ENCODE peak calls at places on chromosomes 16 and 17, in ten cellular contexts. One of them, this sample, is unnamed.
A peak's percentile ranks its signal among the peaks of the same experiment; 100 is the strongest.

GRCh38 chr17:68457168-68457538 is at the start of gene WIPI1:
- DNase-seq in heart left ventricle: no peak
- DNase-seq in adrenal gland: peak; percentile 73
- DNase-seq in heart right ventricle: no peak
- DNase-seq in sigmoid colon: peak; percentile 82
- DNase-seq in Peyer's patch: peak; percentile 74
- DNase-seq in colonic mucosa: peak; percentile 65
- DNase-seq in fibroblast of lung: no peak
- DNase-seq in PC-9: no peak
- DNase-seq in GM23338: no peak
- DNase-seq in this sample: no peak

GRCh38 chr17:1047886-1048470 is 51.0 kb downstream of the TIMM22 start:
- DNase-seq in heart left ventricle: peak; percentile 28
- DNase-seq in adrenal gland: no peak
- DNase-seq in heart right ventricle: peak; percentile 14
- DNase-seq in sigmoid colon: no peak
- DNase-seq in Peyer's patch: no peak
- DNase-seq in colonic mucosa: no peak
- DNase-seq in fibroblast of lung: no peak
- DNase-seq in PC-9: no peak
- DNase-seq in GM23338: no peak
- DNase-seq in this sample: no peak

GRCh38 chr16:24980077-24980793 is 34.9 kb downstream of the ARHGAP17 start:
- DNase-seq in heart left ventricle: no peak
- DNase-seq in adrenal gland: no peak
- DNase-seq in heart right ventricle: no peak
- DNase-seq in sigmoid colon: no peak
- DNase-seq in Peyer's patch: no peak
- DNase-seq in colonic mucosa: no peak
- DNase-seq in fibroblast of lung: peak; percentile 37
- DNase-seq in PC-9: peak; percentile 78
- DNase-seq in GM23338: no peak
- DNase-seq in this sample: no peak

GRCh38 chr17:58281511-58282011 is 826 bp upstream of the MPO start:
- DNase-seq in heart left ventricle: no peak
- DNase-seq in adrenal gland: no peak
- DNase-seq in heart right ventricle: no peak
- DNase-seq in sigmoid colon: no peak
- DNase-seq in Peyer's patch: no peak
- DNase-seq in colonic mucosa: no peak
- DNase-seq in fibroblast of lung: no peak
- DNase-seq in PC-9: no peak
- DNase-seq in GM23338: peak; percentile 19
- DNase-seq in this sample: no peak

GRCh38 chr16:4192206-4192605 is 49.7 kb downstream of the SRL start:
- DNase-seq in heart left ventricle: no peak
- DNase-seq in adrenal gland: no peak
- DNase-seq in heart right ventricle: no peak
- DNase-seq in sigmoid colon: no peak
- DNase-seq in Peyer's patch: no peak
- DNase-seq in colonic mucosa: no peak
- DNase-seq in fibroblast of lung: no peak
- DNase-seq in PC-9: no peak
- DNase-seq in GM23338: no peak
- DNase-seq in this sample: no peak

GRCh38 chr17:20970329-20970728 is 72.5 kb downstream of the USP22 start:
- DNase-seq in heart left ventricle: no peak
- DNase-seq in adrenal gland: no peak
- DNase-seq in heart right ventricle: no peak
- DNase-seq in sigmoid colon: no peak
- DNase-seq in Peyer's patch: no peak
- DNase-seq in colonic mucosa: no peak
- DNase-seq in fibroblast of lung: no peak
- DNase-seq in PC-9: no peak
- DNase-seq in GM23338: no peak
- DNase-seq in this sample: no peak

GRCh38 chr17:66191607-66192377 is at the start of gene CEP112:
- DNase-seq in heart left ventricle: peak; percentile 81
- DNase-seq in adrenal gland: peak; percentile 64
- DNase-seq in heart right ventricle: peak; percentile 84
- DNase-seq in sigmoid colon: peak; percentile 78
- DNase-seq in Peyer's patch: peak; percentile 92
- DNase-seq in colonic mucosa: peak; percentile 77
- DNase-seq in fibroblast of lung: peak; percentile 72
- DNase-seq in PC-9: no peak
- DNase-seq in GM23338: peak; percentile 96
- DNase-seq in this sample: no peak

GRCh38 chr16:20311548-20311947 is 15.8 kb downstream of the GP2 start:
- DNase-seq in heart left ventricle: no peak
- DNase-seq in adrenal gland: no peak
- DNase-seq in heart right ventricle: no peak
- DNase-seq in sigmoid colon: no peak
- DNase-seq in Peyer's patch: no peak
- DNase-seq in colonic mucosa: no peak
- DNase-seq in fibroblast of lung: no peak
- DNase-seq in PC-9: no peak
- DNase-seq in GM23338: no peak
- DNase-seq in this sample: no peak

GRCh38 chr17:77740481-77740880 is 218.0 kb upstream of the TNRC6C start:
- DNase-seq in heart left ventricle: no peak
- DNase-seq in adrenal gland: no peak
- DNase-seq in heart right ventricle: no peak
- DNase-seq in sigmoid colon: no peak
- DNase-seq in Peyer's patch: no peak
- DNase-seq in colonic mucosa: no peak
- DNase-seq in fibroblast of lung: no peak
- DNase-seq in PC-9: no peak
- DNase-seq in GM23338: no peak
- DNase-seq in this sample: no peak

DNA sequence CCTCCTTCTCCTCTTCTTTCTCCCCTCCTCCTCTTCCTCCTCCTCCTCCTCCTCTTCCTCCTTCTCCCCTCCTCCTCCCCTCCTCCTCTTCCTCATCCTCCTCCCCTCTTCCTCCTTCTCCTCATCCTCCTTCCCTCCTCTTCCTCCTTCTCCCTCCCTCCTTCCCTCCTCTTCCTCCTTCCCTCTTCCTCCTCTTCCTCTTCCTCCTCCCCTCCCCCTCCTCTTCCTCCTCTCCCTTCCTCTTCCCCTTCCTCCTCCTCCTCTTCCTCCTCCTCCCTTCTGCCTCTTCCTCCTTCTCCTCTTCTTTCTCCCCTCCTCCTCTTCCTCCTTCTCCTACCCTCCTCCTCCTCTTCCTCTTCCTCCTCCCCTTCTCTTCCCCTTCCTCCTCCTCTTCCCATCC is 5.1 kb upstream of the PITPNM3 start:
- DNase-seq in heart left ventricle: no peak
- DNase-seq in adrenal gland: no peak
- DNase-seq in heart right ventricle: no peak
- DNase-seq in sigmoid colon: no peak
- DNase-seq in Peyer's patch: no peak
- DNase-seq in colonic mucosa: no peak
- DNase-seq in fibroblast of lung: no peak
- DNase-seq in PC-9: no peak
- DNase-seq in GM23338: no peak
- DNase-seq in this sample: no peak
- H3K4me3 ChIP-seq in heart left ventricle: no peak overlapping the region
- H3K4me3 ChIP-seq in adrenal gland: no peak overlapping the region
- H3K4me3 ChIP-seq in heart right ventricle: no peak overlapping the region
- H3K4me3 ChIP-seq in sigmoid colon: no peak overlapping the region
- H3K4me3 ChIP-seq in Peyer's patch: no peak overlapping the region
- H3K4me3 ChIP-seq in colonic mucosa: no peak overlapping the region
- H3K4me3 ChIP-seq in fibroblast of lung: no peak overlapping the region
- H3K4me3 ChIP-seq in PC-9: no peak overlapping the region
- H3K4me3 ChIP-seq in GM23338: no peak overlapping the region
- H3K4me3 ChIP-seq in this sample: no peak overlapping the region

GRCh38 chr16:85288869-85289660 is 176.8 kb upstream of the CIBAR2 start:
- DNase-seq in heart left ventricle: no peak
- DNase-seq in adrenal gland: no peak
- DNase-seq in heart right ventricle: no peak
- DNase-seq in sigmoid colon: no peak
- DNase-seq in Peyer's patch: no peak
- DNase-seq in colonic mucosa: no peak
- DNase-seq in fibroblast of lung: no peak
- DNase-seq in PC-9: no peak
- DNase-seq in GM23338: no peak
- DNase-seq in this sample: no peak
- H3K27ac ChIP-seq in heart left ventricle: no peak overlapping the region
- H3K27ac ChIP-seq in adrenal gland: peak overlapping the region; percentile 94
- H3K27ac ChIP-seq in heart right ventricle: no peak overlapping the region
- H3K27ac ChIP-seq in sigmoid colon: no peak overlapping the region
- H3K27ac ChIP-seq in Peyer's patch: no peak overlapping the region
- H3K27ac ChIP-seq in colonic mucosa: no peak overlapping the region
- H3K27ac ChIP-seq in fibroblast of lung: no peak overlapping the region
- H3K27ac ChIP-seq in PC-9: no peak overlapping the region
- H3K27ac ChIP-seq in GM23338: no peak overlapping the region
- H3K27ac ChIP-seq in this sample: no peak overlapping the region

GRCh38 chr16:11356573-11357331 is 11.5 kb downstream of the RMI2 start:
- DNase-seq in heart left ventricle: peak; percentile 69
- DNase-seq in adrenal gland: no peak
- DNase-seq in heart right ventricle: peak; percentile 72
- DNase-seq in sigmoid colon: peak; percentile 82
- DNase-seq in Peyer's patch: peak; percentile 88
- DNase-seq in colonic mucosa: peak; percentile 78
- DNase-seq in fibroblast of lung: peak; percentile 43
- DNase-seq in PC-9: no peak
- DNase-seq in GM23338: peak; percentile 91
- DNase-seq in this sample: no peak
- TF ChIP-seq CTCF in heart left ventricle: peak; percentile 51
- TF ChIP-seq CTCF in adrenal gland: peak; percentile 60
- TF ChIP-seq CTCF in heart right ventricle: peak; percentile 47
- TF ChIP-seq CTCF in sigmoid colon: peak; percentile 51
- TF ChIP-seq CTCF in Peyer's patch: peak; percentile 68
- TF ChIP-seq CTCF in colonic mucosa: peak; percentile 52
- TF ChIP-seq CTCF in fibroblast of lung: peak; percentile 63
- TF ChIP-seq CTCF in PC-9: peak; percentile 49
- TF ChIP-seq CTCF in GM23338: peak; percentile 85
- TF ChIP-seq CTCF in this sample: peak; percentile 79

GRCh38 chr16:69763557-69763942 is 1.4 kb downstream of the WWP2 start:
- DNase-seq in heart left ventricle: no peak
- DNase-seq in adrenal gland: peak; percentile 64
- DNase-seq in heart right ventricle: no peak
- DNase-seq in sigmoid colon: no peak
- DNase-seq in Peyer's patch: no peak
- DNase-seq in colonic mucosa: no peak
- DNase-seq in fibroblast of lung: no peak
- DNase-seq in PC-9: no peak
- DNase-seq in GM23338: no peak
- DNase-seq in this sample: no peak
- H3K4me3 ChIP-seq in heart left ventricle: peak overlapping the region; percentile 99
- H3K4me3 ChIP-seq in adrenal gland: no peak overlapping the region
- H3K4me3 ChIP-seq in heart right ventricle: no peak overlapping the region
- H3K4me3 ChIP-seq in sigmoid colon: no peak overlapping the region
- H3K4me3 ChIP-seq in Peyer's patch: peak overlapping the region; percentile 92
- H3K4me3 ChIP-seq in colonic mucosa: peak overlapping the region; percentile 91
- H3K4me3 ChIP-seq in fibroblast of lung: peak overlapping the region; percentile 95
- H3K4me3 ChIP-seq in PC-9: peak overlapping the region; percentile 99
- H3K4me3 ChIP-seq in GM23338: peak overlapping the region; percentile 89
- H3K4me3 ChIP-seq in this sample: no peak overlapping the region

GRCh38 chr16:89588413-89589109 is 13.0 kb downstream of the CPNE7 start:
- DNase-seq in heart left ventricle: no peak
- DNase-seq in adrenal gland: no peak
- DNase-seq in heart right ventricle: no peak
- DNase-seq in sigmoid colon: no peak
- DNase-seq in Peyer's patch: no peak
- DNase-seq in colonic mucosa: no peak
- DNase-seq in fibroblast of lung: no peak
- DNase-seq in PC-9: no peak
- DNase-seq in GM23338: no peak
- DNase-seq in this sample: no peak

GRCh38 chr16:89584768-89585549 is 9.4 kb downstream of the CPNE7 start:
- DNase-seq in heart left ventricle: no peak
- DNase-seq in adrenal gland: no peak
- DNase-seq in heart right ventricle: no peak
- DNase-seq in sigmoid colon: no peak
- DNase-seq in Peyer's patch: no peak
- DNase-seq in colonic mucosa: no peak
- DNase-seq in fibroblast of lung: peak; percentile 60
- DNase-seq in PC-9: no peak
- DNase-seq in GM23338: no peak
- DNase-seq in this sample: no peak

GRCh38 chr16:89583895-89584644 is 8.5 kb downstream of the CPNE7 start:
- DNase-seq in heart left ventricle: no peak
- DNase-seq in adrenal gland: no peak
- DNase-seq in heart right ventricle: no peak
- DNase-seq in sigmoid colon: no peak
- DNase-seq in Peyer's patch: no peak
- DNase-seq in colonic mucosa: no peak
- DNase-seq in fibroblast of lung: no peak
- DNase-seq in PC-9: no peak
- DNase-seq in GM23338: no peak
- DNase-seq in this sample: no peak

GRCh38 chr16:89586853-89587252 is 11.3 kb downstream of the CPNE7 start:
- DNase-seq in heart left ventricle: no peak
- DNase-seq in adrenal gland: no peak
- DNase-seq in heart right ventricle: no peak
- DNase-seq in sigmoid colon: no peak
- DNase-seq in Peyer's patch: no peak
- DNase-seq in colonic mucosa: no peak
- DNase-seq in fibroblast of lung: peak; percentile 37
- DNase-seq in PC-9: no peak
- DNase-seq in GM23338: no peak
- DNase-seq in this sample: no peak

DNA sequence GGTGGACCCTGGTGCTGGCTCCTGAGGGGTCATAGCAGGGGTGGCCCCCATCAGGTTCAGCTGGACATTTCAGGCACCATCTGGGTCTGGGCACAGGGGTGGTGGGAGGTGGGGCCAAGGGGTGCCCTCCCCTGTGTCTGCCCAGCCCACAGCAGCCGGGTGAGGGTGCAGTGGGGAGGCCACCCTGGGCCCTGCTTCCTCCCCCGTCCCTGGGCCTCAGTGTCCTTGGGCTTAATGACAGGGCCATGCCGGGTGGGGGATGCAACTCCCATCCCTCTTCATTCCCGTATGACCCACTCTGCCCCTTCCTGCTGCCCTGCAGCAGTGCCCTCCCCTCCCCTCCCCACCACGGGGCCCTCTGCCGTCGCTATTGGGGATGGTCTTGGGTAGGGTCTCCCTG is 10.7 kb downstream of the CPNE7 start:
- DNase-seq in heart left ventricle: no peak
- DNase-seq in adrenal gland: no peak
- DNase-seq in heart right ventricle: no peak
- DNase-seq in sigmoid colon: no peak
- DNase-seq in Peyer's patch: no peak
- DNase-seq in colonic mucosa: no peak
- DNase-seq in fibroblast of lung: no peak
- DNase-seq in PC-9: no peak
- DNase-seq in GM23338: no peak
- DNase-seq in this sample: no peak
- H3K27ac ChIP-seq in heart left ventricle: no peak overlapping the region
- H3K27ac ChIP-seq in adrenal gland: no peak overlapping the region
- H3K27ac ChIP-seq in heart right ventricle: no peak overlapping the region
- H3K27ac ChIP-seq in sigmoid colon: no peak overlapping the region
- H3K27ac ChIP-seq in Peyer's patch: no peak overlapping the region
- H3K27ac ChIP-seq in colonic mucosa: no peak overlapping the region
- H3K27ac ChIP-seq in fibroblast of lung: no peak overlapping the region
- H3K27ac ChIP-seq in PC-9: no peak overlapping the region
- H3K27ac ChIP-seq in GM23338: no peak overlapping the region
- H3K27ac ChIP-seq in this sample: no peak overlapping the region

GRCh38 chr16:50371936-50372595 is 3.3 kb upstream of the BRD7 start:
- DNase-seq in heart left ventricle: no peak
- DNase-seq in adrenal gland: peak; percentile 51
- DNase-seq in heart right ventricle: no peak
- DNase-seq in sigmoid colon: no peak
- DNase-seq in Peyer's patch: no peak
- DNase-seq in colonic mucosa: no peak
- DNase-seq in fibroblast of lung: no peak
- DNase-seq in PC-9: no peak
- DNase-seq in GM23338: peak; percentile 56
- DNase-seq in this sample: no peak
- TF ChIP-seq CTCF in heart left ventricle: peak; percentile 37
- TF ChIP-seq CTCF in adrenal gland: peak; percentile 38
- TF ChIP-seq CTCF in heart right ventricle: no peak
- TF ChIP-seq CTCF in sigmoid colon: peak; percentile 20
- TF ChIP-seq CTCF in Peyer's patch: no peak
- TF ChIP-seq CTCF in colonic mucosa: no peak
- TF ChIP-seq CTCF in fibroblast of lung: peak; percentile 23
- TF ChIP-seq CTCF in PC-9: no peak
- TF ChIP-seq CTCF in GM23338: peak; percentile 46
- TF ChIP-seq CTCF in this sample: peak; percentile 31